ENCODE peak calls at places on chromosomes 16 and 17, in four cellular contexts. One of them, this sample, is unnamed.

GRCh38 chr16:154223-155030 is 2.0 kb downstream of the HBZ start:
- DNase-seq in C1 segment of cervical spinal cord: no peak
- DNase-seq in esophagus muscularis mucosa: no peak
- DNase-seq in M059J: no peak
- DNase-seq in this sample: no peak

GRCh38 chr17:77516902-77517301 is 376.1 kb downstream of the SEC14L1 start:
- DNase-seq in esophagus muscularis mucosa: no peak
- DNase-seq in C1 segment of cervical spinal cord: no peak
- DNase-seq in M059J: peak
- DNase-seq in this sample: peak

GRCh38 chr17:76709077-76709950 is 1.5 kb downstream of the MXRA7 start:
- DNase-seq in M059J: peak
- DNase-seq in esophagus muscularis mucosa: peak
- DNase-seq in C1 segment of cervical spinal cord: no peak
- DNase-seq in this sample: peak

GRCh38 chr16:19389246-19389645 is 28.4 kb upstream of the TMC5 start:
- DNase-seq in esophagus muscularis mucosa: no peak
- DNase-seq in M059J: peak
- DNase-seq in C1 segment of cervical spinal cord: no peak
- DNase-seq in this sample: peak

GRCh38 chr17:77736207-77736600 is 222.3 kb upstream of the TNRC6C start:
- DNase-seq in M059J: no peak
- DNase-seq in C1 segment of cervical spinal cord: no peak
- DNase-seq in esophagus muscularis mucosa: peak
- DNase-seq in this sample: no peak

GRCh38 chr16:15055141-15056053 is 477 bp downstream of the NTAN1 start:
- DNase-seq in C1 segment of cervical spinal cord: peak
- DNase-seq in esophagus muscularis mucosa: no peak
- DNase-seq in M059J: peak
- DNase-seq in this sample: no peak

GRCh38 chr17:78855561-78856165 is 15.0 kb upstream of the USP36 start:
- DNase-seq in esophagus muscularis mucosa: no peak
- DNase-seq in M059J: no peak
- DNase-seq in C1 segment of cervical spinal cord: no peak
- DNase-seq in this sample: no peak

GRCh38 chr16:88973007-88973410 is 4.0 kb downstream of the CBFA2T3 start:
- DNase-seq in C1 segment of cervical spinal cord: no peak
- DNase-seq in M059J: no peak
- DNase-seq in esophagus muscularis mucosa: no peak
- DNase-seq in this sample: no peak

GRCh38 chr17:50558091-50558490 is 2.4 kb upstream of the CACNA1G start:
- DNase-seq in M059J: no peak
- DNase-seq in esophagus muscularis mucosa: no peak
- DNase-seq in C1 segment of cervical spinal cord: no peak
- DNase-seq in this sample: no peak

GRCh38 chr17:35973333-35974260 is 7.7 kb downstream of the CCL16 start:
- DNase-seq in esophagus muscularis mucosa: peak
- DNase-seq in M059J: peak
- DNase-seq in C1 segment of cervical spinal cord: no peak
- DNase-seq in this sample: peak

GRCh38 chr17:38464723-38465419 is 36.6 kb downstream of the ARHGAP23 start:
- DNase-seq in C1 segment of cervical spinal cord: peak
- DNase-seq in esophagus muscularis mucosa: peak
- DNase-seq in M059J: peak
- DNase-seq in this sample: peak

GRCh38 chr17:46264456-46265198 is 30.3 kb upstream of the LRRC37A start:
- DNase-seq in esophagus muscularis mucosa: no peak
- DNase-seq in C1 segment of cervical spinal cord: no peak
- DNase-seq in M059J: peak
- DNase-seq in this sample: peak

GRCh38 chr17:57853695-57854094 is 3.9 kb upstream of the MRPS23 start:
- DNase-seq in C1 segment of cervical spinal cord: no peak
- DNase-seq in M059J: no peak
- DNase-seq in esophagus muscularis mucosa: no peak
- DNase-seq in this sample: no peak

GRCh38 chr16:8850279-8850885 is 18.4 kb downstream of the CARHSP1 start:
- DNase-seq in M059J: peak
- DNase-seq in C1 segment of cervical spinal cord: no peak
- DNase-seq in esophagus muscularis mucosa: peak
- DNase-seq in this sample: peak

GRCh38 chr16:58556678-58557077 is 41.4 kb downstream of the SETD6 start:
- DNase-seq in esophagus muscularis mucosa: no peak
- DNase-seq in C1 segment of cervical spinal cord: no peak
- DNase-seq in M059J: no peak
- DNase-seq in this sample: peak

GRCh38 chr16:58732545-58733247 is 1.4 kb downstream of the GOT2 start:
- DNase-seq in M059J: peak
- DNase-seq in esophagus muscularis mucosa: no peak
- DNase-seq in C1 segment of cervical spinal cord: no peak
- DNase-seq in this sample: peak

GRCh38 chr16:10601444-10602401 is 21.3 kb upstream of the EMP2 start:
- DNase-seq in esophagus muscularis mucosa: no peak
- DNase-seq in C1 segment of cervical spinal cord: no peak
- DNase-seq in M059J: no peak
- DNase-seq in this sample: no peak

GRCh38 chr17:18043491-18043890 is 4.3 kb downstream of the GID4 start:
- DNase-seq in M059J: peak
- DNase-seq in C1 segment of cervical spinal cord: no peak
- DNase-seq in esophagus muscularis mucosa: no peak
- DNase-seq in this sample: peak

GRCh38 chr16:86628614-86629013 is 50.3 kb downstream of the FOXL1 start:
- DNase-seq in M059J: no peak
- DNase-seq in esophagus muscularis mucosa: no peak
- DNase-seq in C1 segment of cervical spinal cord: no peak
- DNase-seq in this sample: peak

GRCh38 chr16:84266451-84266850 is 26.6 kb upstream of the KCNG4 start:
- DNase-seq in C1 segment of cervical spinal cord: peak
- DNase-seq in M059J: peak
- DNase-seq in esophagus muscularis mucosa: no peak
- DNase-seq in this sample: peak

GRCh38 chr17:42090964-42091790 is 7.1 kb downstream of the ZNF385C start:
- DNase-seq in esophagus muscularis mucosa: no peak
- DNase-seq in M059J: no peak
- DNase-seq in C1 segment of cervical spinal cord: no peak
- DNase-seq in this sample: no peak

GRCh38 chr16:31177136-31177535 is 2.8 kb upstream of the FUS start:
- DNase-seq in C1 segment of cervical spinal cord: no peak
- DNase-seq in esophagus muscularis mucosa: no peak
- DNase-seq in M059J: peak
- DNase-seq in this sample: peak

GRCh38 chr17:8473451-8474192 is 37.9 kb downstream of the NDEL1 start:
- DNase-seq in C1 segment of cervical spinal cord: no peak
- DNase-seq in M059J: no peak
- DNase-seq in esophagus muscularis mucosa: peak
- DNase-seq in this sample: no peak

GRCh38 chr17:37830151-37830993 is 85.5 kb upstream of the HNF1B start:
- DNase-seq in esophagus muscularis mucosa: no peak
- DNase-seq in C1 segment of cervical spinal cord: no peak
- DNase-seq in M059J: no peak
- DNase-seq in this sample: peak

This sample was measured in kidney tubule cell.